ENCODE peak calls at places on chromosome 6, in nine cellular contexts. One of them, this sample, is unnamed.

GRCh38 chr6:99241905-99242534 is 107.5 kb downstream of the FAXC start:
- DNase-seq in AG20443: peak; percentile 35
- DNase-seq in NCI-H187: no peak
- DNase-seq in activated naive CD8-positive, alpha-beta T cell treated with anti-CD3 and anti-CD28 coated beads, Interleukin-2, amount 50 U/mL, for 24 hours: no peak
- DNase-seq in NCI-H2081: peak; percentile 27
- DNase-seq in activated gamma-delta T cell treated with Interleukin-2 at 50 U/mL for 16 hours: no peak
- DNase-seq in brain pericyte: no peak
- DNase-seq in KBM-7: peak; percentile 46
- DNase-seq in progenitor cell of endocrine pancreas: no peak
- DNase-seq in this sample: peak; percentile 22

GRCh38 chr6:33815854-33816253 is 12.1 kb upstream of the MLN start:
- DNase-seq in activated naive CD8-positive, alpha-beta T cell treated with anti-CD3 and anti-CD28 coated beads, Interleukin-2, amount 50 U/mL, for 24 hours: no peak
- DNase-seq in KBM-7: no peak
- DNase-seq in AG20443: peak; percentile 48
- DNase-seq in brain pericyte: no peak
- DNase-seq in progenitor cell of endocrine pancreas: no peak
- DNase-seq in NCI-H2081: peak; percentile 33
- DNase-seq in activated gamma-delta T cell treated with Interleukin-2 at 50 U/mL for 16 hours: no peak
- DNase-seq in NCI-H187: no peak
- DNase-seq in this sample: peak; percentile 21

GRCh38 chr6:124978451-124979293 is 16.4 kb downstream of the RNF217 start:
- DNase-seq in progenitor cell of endocrine pancreas: no peak
- DNase-seq in NCI-H187: no peak
- DNase-seq in NCI-H2081: no peak
- DNase-seq in AG20443: no peak
- DNase-seq in KBM-7: no peak
- DNase-seq in activated naive CD8-positive, alpha-beta T cell treated with anti-CD3 and anti-CD28 coated beads, Interleukin-2, amount 50 U/mL, for 24 hours: no peak
- DNase-seq in brain pericyte: no peak
- DNase-seq in activated gamma-delta T cell treated with Interleukin-2 at 50 U/mL for 16 hours: no peak
- DNase-seq in this sample: no peak

GRCh38 chr6:8192597-8192996 is 90.2 kb upstream of the EEF1E1 start:
- DNase-seq in activated naive CD8-positive, alpha-beta T cell treated with anti-CD3 and anti-CD28 coated beads, Interleukin-2, amount 50 U/mL, for 24 hours: no peak
- DNase-seq in progenitor cell of endocrine pancreas: no peak
- DNase-seq in brain pericyte: no peak
- DNase-seq in KBM-7: no peak
- DNase-seq in AG20443: no peak
- DNase-seq in activated gamma-delta T cell treated with Interleukin-2 at 50 U/mL for 16 hours: no peak
- DNase-seq in NCI-H187: no peak
- DNase-seq in NCI-H2081: no peak
- DNase-seq in this sample: no peak

GRCh38 chr6:34523441-34524206 is 32.5 kb downstream of the SPDEF start:
- DNase-seq in AG20443: no peak
- DNase-seq in brain pericyte: no peak
- DNase-seq in activated naive CD8-positive, alpha-beta T cell treated with anti-CD3 and anti-CD28 coated beads, Interleukin-2, amount 50 U/mL, for 24 hours: no peak
- DNase-seq in progenitor cell of endocrine pancreas: no peak
- DNase-seq in NCI-H2081: no peak
- DNase-seq in NCI-H187: no peak
- DNase-seq in activated gamma-delta T cell treated with Interleukin-2 at 50 U/mL for 16 hours: no peak
- DNase-seq in KBM-7: no peak
- DNase-seq in this sample: no peak

GRCh38 chr6:62288974-62289373 is 2.9 kb upstream of the KHDRBS2 start:
- DNase-seq in NCI-H2081: no peak
- DNase-seq in KBM-7: no peak
- DNase-seq in NCI-H187: no peak
- DNase-seq in activated gamma-delta T cell treated with Interleukin-2 at 50 U/mL for 16 hours: no peak
- DNase-seq in AG20443: no peak
- DNase-seq in activated naive CD8-positive, alpha-beta T cell treated with anti-CD3 and anti-CD28 coated beads, Interleukin-2, amount 50 U/mL, for 24 hours: no peak
- DNase-seq in brain pericyte: no peak
- DNase-seq in progenitor cell of endocrine pancreas: no peak
- DNase-seq in this sample: no peak

GRCh38 chr6:142746524-142746923 is 198.5 kb downstream of the HIVEP2 start:
- DNase-seq in AG20443: no peak
- DNase-seq in KBM-7: peak; percentile 39
- DNase-seq in activated naive CD8-positive, alpha-beta T cell treated with anti-CD3 and anti-CD28 coated beads, Interleukin-2, amount 50 U/mL, for 24 hours: peak; percentile 29
- DNase-seq in progenitor cell of endocrine pancreas: peak; percentile 14
- DNase-seq in brain pericyte: peak; percentile 4
- DNase-seq in NCI-H187: no peak
- DNase-seq in NCI-H2081: no peak
- DNase-seq in activated gamma-delta T cell treated with Interleukin-2 at 50 U/mL for 16 hours: peak; percentile 32
- DNase-seq in this sample: peak; percentile 20

GRCh38 chr6:5443491-5443890 is 182.2 kb downstream of the FARS2 start:
- DNase-seq in brain pericyte: no peak
- DNase-seq in NCI-H187: no peak
- DNase-seq in activated naive CD8-positive, alpha-beta T cell treated with anti-CD3 and anti-CD28 coated beads, Interleukin-2, amount 50 U/mL, for 24 hours: no peak
- DNase-seq in KBM-7: no peak
- DNase-seq in progenitor cell of endocrine pancreas: no peak
- DNase-seq in NCI-H2081: no peak
- DNase-seq in activated gamma-delta T cell treated with Interleukin-2 at 50 U/mL for 16 hours: no peak
- DNase-seq in AG20443: no peak
- DNase-seq in this sample: no peak

GRCh38 chr6:36319834-36320233 is 16.9 kb downstream of the BNIP5 start:
- DNase-seq in AG20443: no peak
- DNase-seq in progenitor cell of endocrine pancreas: no peak
- DNase-seq in NCI-H2081: no peak
- DNase-seq in KBM-7: no peak
- DNase-seq in activated naive CD8-positive, alpha-beta T cell treated with anti-CD3 and anti-CD28 coated beads, Interleukin-2, amount 50 U/mL, for 24 hours: no peak
- DNase-seq in NCI-H187: no peak
- DNase-seq in brain pericyte: no peak
- DNase-seq in activated gamma-delta T cell treated with Interleukin-2 at 50 U/mL for 16 hours: no peak
- DNase-seq in this sample: no peak

GRCh38 chr6:133966654-133967300 is 13.8 kb downstream of the TBPL1 start:
- DNase-seq in NCI-H187: no peak
- DNase-seq in KBM-7: no peak
- DNase-seq in activated gamma-delta T cell treated with Interleukin-2 at 50 U/mL for 16 hours: no peak
- DNase-seq in activated naive CD8-positive, alpha-beta T cell treated with anti-CD3 and anti-CD28 coated beads, Interleukin-2, amount 50 U/mL, for 24 hours: no peak
- DNase-seq in brain pericyte: no peak
- DNase-seq in AG20443: no peak
- DNase-seq in progenitor cell of endocrine pancreas: no peak
- DNase-seq in NCI-H2081: no peak
- DNase-seq in this sample: no peak

GRCh38 chr6:45759134-45759849 is 256.4 kb downstream of the CLIC5 start:
- DNase-seq in NCI-H2081: no peak
- DNase-seq in brain pericyte: no peak
- DNase-seq in activated gamma-delta T cell treated with Interleukin-2 at 50 U/mL for 16 hours: no peak
- DNase-seq in NCI-H187: no peak
- DNase-seq in AG20443: peak; percentile 34
- DNase-seq in progenitor cell of endocrine pancreas: no peak
- DNase-seq in KBM-7: no peak
- DNase-seq in activated naive CD8-positive, alpha-beta T cell treated with anti-CD3 and anti-CD28 coated beads, Interleukin-2, amount 50 U/mL, for 24 hours: no peak
- DNase-seq in this sample: no peak

GRCh38 chr6:70103798-70104197 is 199.1 kb downstream of the COL9A1 start:
- DNase-seq in NCI-H187: no peak
- DNase-seq in progenitor cell of endocrine pancreas: no peak
- DNase-seq in activated gamma-delta T cell treated with Interleukin-2 at 50 U/mL for 16 hours: no peak
- DNase-seq in KBM-7: no peak
- DNase-seq in NCI-H2081: no peak
- DNase-seq in activated naive CD8-positive, alpha-beta T cell treated with anti-CD3 and anti-CD28 coated beads, Interleukin-2, amount 50 U/mL, for 24 hours: peak; percentile 3
- DNase-seq in brain pericyte: no peak
- DNase-seq in AG20443: peak; percentile 11
- DNase-seq in this sample: no peak

GRCh38 chr6:30006170-30007131 is 54.6 kb upstream of the POLR1H start:
- DNase-seq in progenitor cell of endocrine pancreas: no peak
- DNase-seq in activated gamma-delta T cell treated with Interleukin-2 at 50 U/mL for 16 hours: peak; percentile 7
- DNase-seq in NCI-H2081: no peak
- DNase-seq in NCI-H187: no peak
- DNase-seq in activated naive CD8-positive, alpha-beta T cell treated with anti-CD3 and anti-CD28 coated beads, Interleukin-2, amount 50 U/mL, for 24 hours: peak; percentile 25
- DNase-seq in brain pericyte: no peak
- DNase-seq in AG20443: peak; percentile 47
- DNase-seq in KBM-7: no peak
- DNase-seq in this sample: no peak

GRCh38 chr6:84618836-84619235 is 145.6 kb downstream of the TBX18 start:
- DNase-seq in KBM-7: no peak
- DNase-seq in brain pericyte: peak; percentile 53
- DNase-seq in progenitor cell of endocrine pancreas: no peak
- DNase-seq in AG20443: peak; percentile 32
- DNase-seq in NCI-H187: no peak
- DNase-seq in activated gamma-delta T cell treated with Interleukin-2 at 50 U/mL for 16 hours: no peak
- DNase-seq in NCI-H2081: no peak
- DNase-seq in activated naive CD8-positive, alpha-beta T cell treated with anti-CD3 and anti-CD28 coated beads, Interleukin-2, amount 50 U/mL, for 24 hours: no peak
- DNase-seq in this sample: no peak

GRCh38 chr6:1893470-1894130 is 283.9 kb downstream of the FOXC1 start:
- DNase-seq in NCI-H187: no peak
- DNase-seq in AG20443: no peak
- DNase-seq in activated gamma-delta T cell treated with Interleukin-2 at 50 U/mL for 16 hours: no peak
- DNase-seq in NCI-H2081: no peak
- DNase-seq in brain pericyte: no peak
- DNase-seq in progenitor cell of endocrine pancreas: no peak
- DNase-seq in KBM-7: no peak
- DNase-seq in activated naive CD8-positive, alpha-beta T cell treated with anti-CD3 and anti-CD28 coated beads, Interleukin-2, amount 50 U/mL, for 24 hours: no peak
- DNase-seq in this sample: no peak

GRCh38 chr6:144460224-144461095 is 175.3 kb downstream of the UTRN start:
- DNase-seq in AG20443: no peak
- DNase-seq in progenitor cell of endocrine pancreas: no peak
- DNase-seq in NCI-H187: no peak
- DNase-seq in activated gamma-delta T cell treated with Interleukin-2 at 50 U/mL for 16 hours: no peak
- DNase-seq in brain pericyte: no peak
- DNase-seq in KBM-7: no peak
- DNase-seq in NCI-H2081: no peak
- DNase-seq in activated naive CD8-positive, alpha-beta T cell treated with anti-CD3 and anti-CD28 coated beads, Interleukin-2, amount 50 U/mL, for 24 hours: no peak
- DNase-seq in this sample: no peak

GRCh38 chr6:85498596-85499258 is 48.8 kb downstream of the NT5E start:
- DNase-seq in KBM-7: peak; percentile 42
- DNase-seq in activated gamma-delta T cell treated with Interleukin-2 at 50 U/mL for 16 hours: no peak
- DNase-seq in progenitor cell of endocrine pancreas: no peak
- DNase-seq in NCI-H2081: peak; percentile 63
- DNase-seq in brain pericyte: peak; percentile 6
- DNase-seq in NCI-H187: no peak
- DNase-seq in AG20443: no peak
- DNase-seq in activated naive CD8-positive, alpha-beta T cell treated with anti-CD3 and anti-CD28 coated beads, Interleukin-2, amount 50 U/mL, for 24 hours: no peak
- DNase-seq in this sample: peak; percentile 4

GRCh38 chr6:159121387-159121955 is 47.7 kb upstream of the FNDC1 start:
- DNase-seq in activated naive CD8-positive, alpha-beta T cell treated with anti-CD3 and anti-CD28 coated beads, Interleukin-2, amount 50 U/mL, for 24 hours: no peak
- DNase-seq in brain pericyte: no peak
- DNase-seq in KBM-7: no peak
- DNase-seq in NCI-H2081: no peak
- DNase-seq in progenitor cell of endocrine pancreas: no peak
- DNase-seq in AG20443: no peak
- DNase-seq in activated gamma-delta T cell treated with Interleukin-2 at 50 U/mL for 16 hours: no peak
- DNase-seq in NCI-H187: no peak
- DNase-seq in this sample: no peak

GRCh38 chr6:5084787-5085637 is at the start of gene PPP1R3G:
- DNase-seq in KBM-7: peak; percentile 48
- DNase-seq in AG20443: peak; percentile 72
- DNase-seq in activated naive CD8-positive, alpha-beta T cell treated with anti-CD3 and anti-CD28 coated beads, Interleukin-2, amount 50 U/mL, for 24 hours: peak; percentile 11
- DNase-seq in activated gamma-delta T cell treated with Interleukin-2 at 50 U/mL for 16 hours: no peak
- DNase-seq in progenitor cell of endocrine pancreas: no peak
- DNase-seq in NCI-H2081: peak; percentile 18
- DNase-seq in NCI-H187: no peak
- DNase-seq in brain pericyte: no peak
- DNase-seq in this sample: peak; percentile 66

GRCh38 chr6:144696610-144697376 is 411.7 kb downstream of the UTRN start:
- DNase-seq in NCI-H2081: peak; percentile 54
- DNase-seq in NCI-H187: no peak
- DNase-seq in progenitor cell of endocrine pancreas: no peak
- DNase-seq in activated gamma-delta T cell treated with Interleukin-2 at 50 U/mL for 16 hours: no peak
- DNase-seq in KBM-7: no peak
- DNase-seq in brain pericyte: no peak
- DNase-seq in AG20443: no peak
- DNase-seq in activated naive CD8-positive, alpha-beta T cell treated with anti-CD3 and anti-CD28 coated beads, Interleukin-2, amount 50 U/mL, for 24 hours: no peak
- DNase-seq in this sample: peak; percentile 13

This sample was measured in amniotic epithelial cell.